ENCODE peak calls at places on chromosomes 11 and 22, in five cellular contexts. V, W, X, B and K are unnamed samples. For H3K27me3 and H3K36me3, the result is how much of the 10 kb centered on the place peaks cover.

GRCh38 chr11:108866781-108867180 is 201.9 kb downstream of the DDX10 start:
- DNase-seq in V (no peak), W (no peak), X (no peak), B (no peak), K (no peak)

GRCh38 chr11:14052198-14052597 is 89.7 kb downstream of the SPON1 start:
- DNase-seq in V (no peak), W (no peak), X (no peak), B (no peak), K (no peak)

GRCh38 chr11:16891964-16892363 is 122.2 kb downstream of the PLEKHA7 start:
- DNase-seq in V (no peak), W (no peak), X (no peak), B (no peak), K (no peak)

GRCh38 chr11:128940603-128941002 is 2.1 kb downstream of the TP53AIP1 start:
- DNase-seq in V (no peak), W (no peak), X (no peak), B (no peak), K (no peak)

GRCh38 chr11:38971141-38971540 is 2373.1 kb upstream of the RAG2 start:
- DNase-seq in V (no peak), W (no peak), X (no peak), B (no peak), K (no peak)

GRCh38 chr11:46414466-46414796 is 22.9 kb upstream of the CHRM4 start:
- DNase-seq in V (no peak), W (no peak), X (no peak), B (no peak), K (no peak)

GRCh38 chr11:44530413-44531115 is 34.9 kb upstream of the CD82 start:
- DNase-seq in V (peak), W (no peak), X (no peak), B (no peak), K (peak)

GRCh38 chr11:35253237-35253636 is 114.3 kb downstream of the CD44 start:
- DNase-seq in V (no peak), W (no peak), X (no peak), B (no peak), K (no peak)

GRCh38 chr11:124673333-124674167 is at the start of the genes SIAE and SPA17:
- DNase-seq in V (peak), W (peak), X (peak), B (peak), K (peak)
- H3K27me3 ChIP-seq in V (under half), W (under half), X (under half), B (under half), K (under half)

DNA sequence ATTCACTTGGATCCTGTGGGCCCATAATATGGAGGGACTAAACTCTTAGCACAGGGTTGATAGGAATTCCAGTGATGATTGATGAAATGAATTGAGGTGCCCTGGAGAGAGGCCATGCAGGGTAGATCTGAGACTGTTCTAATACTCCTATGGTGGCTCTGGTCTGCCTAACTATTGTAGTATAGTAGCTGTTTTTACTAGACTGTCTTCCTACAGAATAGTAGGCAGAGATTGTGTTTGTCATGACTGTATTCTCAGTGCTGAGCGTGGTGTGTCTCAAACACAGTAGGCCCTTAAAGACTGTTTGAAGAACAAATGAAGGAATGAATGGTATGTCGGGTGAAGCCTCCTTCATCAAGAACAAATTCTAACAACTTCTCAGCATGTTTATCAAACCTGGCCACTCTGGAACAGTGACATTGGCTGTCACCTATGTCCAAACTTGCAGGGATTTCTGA is 107.0 kb upstream of the SESN3 start:
- DNase-seq in V (peak), W (no peak), X (no peak), B (no peak), K (peak)
- H3K4me3 ChIP-seq in V (no peak), W (no peak), X (peak), B (no peak), K (no peak)

GRCh38 chr22:17115927-17116326 is 5.2 kb downstream of the TMEM121B start:
- DNase-seq in V (no peak), W (no peak), X (no peak), B (no peak), K (no peak)

GRCh38 chr22:17114173-17114957 is 6.8 kb downstream of the TMEM121B start:
- DNase-seq in V (no peak), W (no peak), X (no peak), B (no peak), K (peak)

GRCh38 chr22:17115311-17115710 is 5.8 kb downstream of the TMEM121B start:
- DNase-seq in V (no peak), W (no peak), X (no peak), B (no peak), K (peak)

GRCh38 chr22:17113600-17113999 is 7.6 kb downstream of the TMEM121B start:
- DNase-seq in V (no peak), W (no peak), X (no peak), B (no peak), K (peak)

GRCh38 chr22:17114958-17115235 is 6.3 kb downstream of the TMEM121B start:
- DNase-seq in V (no peak), W (no peak), X (no peak), B (no peak), K (peak)
- H3K36me3 ChIP-seq in V (under half), W (under half), X (under half), B (under half), K (under half)

GRCh38 chr11:20278727-20279126 is 84.8 kb upstream of the HTATIP2 start:
- DNase-seq in V (no peak), W (no peak), X (no peak), B (no peak), K (peak)
- H3K27me3 ChIP-seq in V (under half), W (under half), X (under half), B (under half), K (under half)